ENCODE peak calls at places on chromosomes 5 and 9, in eight cellular contexts. One of them, this sample, is unnamed.

GRCh38 chr5:126499742-126500396 is 76.7 kb downstream of the GRAMD2B start:
- DNase-seq in SK-N-SH: peak; percentile 14
- DNase-seq in GM23338: peak; percentile 88
- DNase-seq in GM12878: no peak
- DNase-seq in mesendoderm: peak; percentile 65
- DNase-seq in fibroblast of lung: peak; percentile 14
- DNase-seq in PC-3: peak; percentile 36
- DNase-seq in PC-9: no peak
- DNase-seq in this sample: peak; percentile 61

GRCh38 chr5:56037531-56038010 is 42.8 kb upstream of the IL6ST start:
- DNase-seq in PC-3: no peak
- DNase-seq in GM23338: peak; percentile 9
- DNase-seq in PC-9: no peak
- DNase-seq in mesendoderm: no peak
- DNase-seq in fibroblast of lung: no peak
- DNase-seq in GM12878: no peak
- DNase-seq in SK-N-SH: no peak
- DNase-seq in this sample: peak; percentile 85

GRCh38 chr9:27086818-27087680 is 22.0 kb upstream of the TEK start:
- DNase-seq in fibroblast of lung: peak; percentile 66
- DNase-seq in PC-9: peak; percentile 24
- DNase-seq in mesendoderm: no peak
- DNase-seq in GM12878: no peak
- DNase-seq in PC-3: peak; percentile 7
- DNase-seq in SK-N-SH: no peak
- DNase-seq in GM23338: no peak
- DNase-seq in this sample: no peak

GRCh38 chr5:6220346-6221088 is 157.8 kb downstream of the MED10 start:
- DNase-seq in SK-N-SH: no peak
- DNase-seq in PC-3: no peak
- DNase-seq in PC-9: no peak
- DNase-seq in GM23338: no peak
- DNase-seq in mesendoderm: no peak
- DNase-seq in GM12878: no peak
- DNase-seq in fibroblast of lung: no peak
- DNase-seq in this sample: no peak

GRCh38 chr5:107470007-107470582 is 200.6 kb downstream of the EFNA5 start:
- DNase-seq in fibroblast of lung: no peak
- DNase-seq in GM23338: no peak
- DNase-seq in PC-3: peak; percentile 55
- DNase-seq in mesendoderm: no peak
- DNase-seq in PC-9: no peak
- DNase-seq in SK-N-SH: no peak
- DNase-seq in GM12878: no peak
- DNase-seq in this sample: no peak

GRCh38 chr5:119913425-119913824 is 284.1 kb downstream of the FAM170A start:
- DNase-seq in mesendoderm: peak; percentile 24
- DNase-seq in SK-N-SH: no peak
- DNase-seq in PC-3: no peak
- DNase-seq in PC-9: no peak
- DNase-seq in GM12878: no peak
- DNase-seq in GM23338: peak; percentile 13
- DNase-seq in fibroblast of lung: no peak
- DNase-seq in this sample: no peak

GRCh38 chr9:85142461-85143401 is 473.2 kb downstream of the NTRK2 start:
- DNase-seq in fibroblast of lung: peak; percentile 2
- DNase-seq in mesendoderm: peak; percentile 60
- DNase-seq in GM23338: peak; percentile 58
- DNase-seq in GM12878: peak; percentile 16
- DNase-seq in PC-9: no peak
- DNase-seq in PC-3: peak; percentile 8
- DNase-seq in SK-N-SH: peak; percentile 20
- DNase-seq in this sample: peak; percentile 55

GRCh38 chr5:180689071-180689694 is 39.8 kb upstream of the FLT4 start:
- DNase-seq in PC-9: no peak
- DNase-seq in GM12878: no peak
- DNase-seq in PC-3: no peak
- DNase-seq in fibroblast of lung: no peak
- DNase-seq in SK-N-SH: no peak
- DNase-seq in mesendoderm: peak; percentile 14
- DNase-seq in GM23338: no peak
- DNase-seq in this sample: no peak

GRCh38 chr9:25602366-25603044 is 75.7 kb downstream of the TUSC1 start:
- DNase-seq in GM23338: peak; percentile 37
- DNase-seq in mesendoderm: peak; percentile 79
- DNase-seq in GM12878: no peak
- DNase-seq in SK-N-SH: no peak
- DNase-seq in fibroblast of lung: no peak
- DNase-seq in PC-3: peak; percentile 53
- DNase-seq in PC-9: no peak
- DNase-seq in this sample: no peak

GRCh38 chr9:123395276-123396006 is 39.4 kb downstream of the CRB2 start:
- DNase-seq in GM23338: no peak
- DNase-seq in mesendoderm: peak; percentile 86
- DNase-seq in SK-N-SH: peak; percentile 74
- DNase-seq in GM12878: no peak
- DNase-seq in PC-9: no peak
- DNase-seq in PC-3: no peak
- DNase-seq in fibroblast of lung: no peak
- DNase-seq in this sample: no peak

GRCh38 chr9:8674550-8674949 is 875.0 kb upstream of the DMAC1 start:
- DNase-seq in fibroblast of lung: no peak
- DNase-seq in mesendoderm: no peak
- DNase-seq in GM12878: no peak
- DNase-seq in PC-9: no peak
- DNase-seq in SK-N-SH: no peak
- DNase-seq in PC-3: no peak
- DNase-seq in GM23338: no peak
- DNase-seq in this sample: no peak

GRCh38 chr9:108040783-108041182 is 551.2 kb upstream of the KLF4 start:
- DNase-seq in fibroblast of lung: peak; percentile 22
- DNase-seq in SK-N-SH: no peak
- DNase-seq in GM12878: no peak
- DNase-seq in PC-3: peak; percentile 64
- DNase-seq in mesendoderm: no peak
- DNase-seq in PC-9: peak; percentile 39
- DNase-seq in GM23338: no peak
- DNase-seq in this sample: no peak

GRCh38 chr5:83450840-83451239 is 20.7 kb upstream of the VCAN start:
- DNase-seq in PC-9: no peak
- DNase-seq in GM12878: no peak
- DNase-seq in GM23338: no peak
- DNase-seq in mesendoderm: no peak
- DNase-seq in fibroblast of lung: no peak
- DNase-seq in SK-N-SH: no peak
- DNase-seq in PC-3: peak; percentile 47
- DNase-seq in this sample: no peak

GRCh38 chr5:17105744-17106450 is 111.5 kb upstream of the BASP1 start:
- DNase-seq in GM23338: no peak
- DNase-seq in PC-3: peak; percentile 46
- DNase-seq in SK-N-SH: no peak
- DNase-seq in PC-9: no peak
- DNase-seq in GM12878: no peak
- DNase-seq in fibroblast of lung: peak; percentile 76
- DNase-seq in mesendoderm: no peak
- DNase-seq in this sample: no peak

GRCh38 chr9:33517373-33517772 is 6.7 kb upstream of the ANKRD18B start:
- DNase-seq in PC-9: peak; percentile 2
- DNase-seq in GM12878: no peak
- DNase-seq in SK-N-SH: peak; percentile 52
- DNase-seq in PC-3: peak; percentile 57
- DNase-seq in GM23338: peak; percentile 34
- DNase-seq in mesendoderm: peak; percentile 29
- DNase-seq in fibroblast of lung: peak; percentile 66
- DNase-seq in this sample: peak; percentile 54

GRCh38 chr5:56190500-56190899 is 42.6 kb downstream of the ANKRD55 start:
- DNase-seq in fibroblast of lung: peak; percentile 76
- DNase-seq in mesendoderm: no peak
- DNase-seq in GM12878: no peak
- DNase-seq in SK-N-SH: no peak
- DNase-seq in GM23338: no peak
- DNase-seq in PC-9: no peak
- DNase-seq in PC-3: peak; percentile 64
- DNase-seq in this sample: no peak

GRCh38 chr9:75142208-75142607 is 53.9 kb downstream of the OSTF1 start:
- DNase-seq in fibroblast of lung: no peak
- DNase-seq in SK-N-SH: no peak
- DNase-seq in PC-3: no peak
- DNase-seq in GM12878: no peak
- DNase-seq in PC-9: no peak
- DNase-seq in GM23338: no peak
- DNase-seq in mesendoderm: no peak
- DNase-seq in this sample: peak; percentile 36

GRCh38 chr9:75134495-75134894 is 46.2 kb downstream of the OSTF1 start:
- DNase-seq in PC-3: no peak
- DNase-seq in SK-N-SH: no peak
- DNase-seq in fibroblast of lung: no peak
- DNase-seq in PC-9: no peak
- DNase-seq in GM23338: peak; percentile 30
- DNase-seq in mesendoderm: peak; percentile 8
- DNase-seq in GM12878: no peak
- DNase-seq in this sample: no peak

GRCh38 chr9:75140261-75140660 is 51.9 kb downstream of the OSTF1 start:
- DNase-seq in PC-3: no peak
- DNase-seq in GM23338: no peak
- DNase-seq in PC-9: no peak
- DNase-seq in GM12878: no peak
- DNase-seq in fibroblast of lung: no peak
- DNase-seq in mesendoderm: no peak
- DNase-seq in SK-N-SH: no peak
- DNase-seq in this sample: no peak

GRCh38 chr9:75139201-75139600 is 50.9 kb downstream of the OSTF1 start:
- DNase-seq in GM12878: no peak
- DNase-seq in PC-3: no peak
- DNase-seq in SK-N-SH: no peak
- DNase-seq in mesendoderm: no peak
- DNase-seq in PC-9: no peak
- DNase-seq in GM23338: no peak
- DNase-seq in fibroblast of lung: no peak
- DNase-seq in this sample: no peak

DNA sequence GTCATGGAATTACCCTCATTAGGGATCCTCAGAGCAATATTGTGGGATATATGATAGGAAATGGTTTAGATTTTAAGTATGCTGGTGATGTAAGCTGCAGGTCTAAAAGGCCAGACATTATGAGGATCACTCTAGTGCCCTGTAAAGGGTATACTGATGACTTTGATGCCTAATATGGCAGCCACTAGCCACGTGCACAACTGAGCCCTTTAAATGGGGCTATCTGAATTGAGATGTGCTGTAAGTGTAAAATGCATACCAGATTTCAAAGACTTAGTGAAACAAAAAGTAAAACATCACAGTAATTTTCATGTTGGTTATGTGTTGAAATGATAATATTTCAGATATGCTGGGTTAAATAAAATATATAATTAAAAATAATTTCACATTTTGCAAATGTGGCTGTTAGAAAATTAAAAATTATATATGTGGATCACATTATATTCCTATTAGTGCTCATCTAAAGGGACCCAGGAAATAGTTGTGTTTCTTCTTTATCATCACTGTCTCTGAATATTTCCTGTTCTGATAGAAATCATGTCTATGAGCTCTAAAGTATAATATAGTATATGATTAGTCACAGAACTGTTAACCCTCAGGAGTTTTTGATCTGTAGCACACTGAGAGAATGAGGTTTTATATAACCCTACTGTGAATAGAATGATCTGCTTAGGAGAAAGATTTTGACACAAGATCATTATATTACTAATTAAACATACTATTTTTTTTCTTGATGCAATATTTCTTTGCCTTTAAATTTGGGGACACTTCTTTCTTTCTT is 50.1 kb downstream of the OSTF1 start:
- DNase-seq in PC-3: no peak
- DNase-seq in GM23338: no peak
- DNase-seq in PC-9: no peak
- DNase-seq in GM12878: no peak
- DNase-seq in mesendoderm: no peak
- DNase-seq in SK-N-SH: no peak
- DNase-seq in fibroblast of lung: no peak
- DNase-seq in this sample: no peak
- H3K36me3 ChIP-seq in PC-3: no peaks in the 10 kb centered on the region
- H3K36me3 ChIP-seq in GM23338: no peaks in the 10 kb centered on the region
- H3K36me3 ChIP-seq in PC-9: peaks cover under 1% of the 10 kb centered on the region
- H3K36me3 ChIP-seq in GM12878: peaks cover 4% of the 10 kb centered on the region
- H3K36me3 ChIP-seq in mesendoderm: no peaks in the 10 kb centered on the region
- H3K36me3 ChIP-seq in SK-N-SH: no peaks in the 10 kb centered on the region
- H3K36me3 ChIP-seq in fibroblast of lung: peaks cover 4% of the 10 kb centered on the region
- H3K36me3 ChIP-seq in this sample: peaks cover under 1% of the 10 kb centered on the region

GRCh38 chr9:136329636-136330405 is 2.5 kb downstream of the GPSM1 start:
- DNase-seq in mesendoderm: no peak
- DNase-seq in SK-N-SH: no peak
- DNase-seq in PC-3: no peak
- DNase-seq in GM23338: no peak
- DNase-seq in GM12878: no peak
- DNase-seq in fibroblast of lung: no peak
- DNase-seq in PC-9: no peak
- DNase-seq in this sample: no peak
- H3K79me2 ChIP-seq in mesendoderm: peaks cover 2% of the 10 kb centered on the region
- H3K79me2 ChIP-seq in SK-N-SH: peaks cover 52% of the 10 kb centered on the region
- H3K79me2 ChIP-seq in PC-3: peaks cover 30% of the 10 kb centered on the region
- H3K79me2 ChIP-seq in GM23338: no peaks in the 10 kb centered on the region
- H3K79me2 ChIP-seq in GM12878: no peaks in the 10 kb centered on the region
- H3K79me2 ChIP-seq in fibroblast of lung: peaks cover 64% of the 10 kb centered on the region
- H3K79me2 ChIP-seq in PC-9: no peaks in the 10 kb centered on the region
- H3K79me2 ChIP-seq in this sample: no peaks in the 10 kb centered on the region

DNA sequence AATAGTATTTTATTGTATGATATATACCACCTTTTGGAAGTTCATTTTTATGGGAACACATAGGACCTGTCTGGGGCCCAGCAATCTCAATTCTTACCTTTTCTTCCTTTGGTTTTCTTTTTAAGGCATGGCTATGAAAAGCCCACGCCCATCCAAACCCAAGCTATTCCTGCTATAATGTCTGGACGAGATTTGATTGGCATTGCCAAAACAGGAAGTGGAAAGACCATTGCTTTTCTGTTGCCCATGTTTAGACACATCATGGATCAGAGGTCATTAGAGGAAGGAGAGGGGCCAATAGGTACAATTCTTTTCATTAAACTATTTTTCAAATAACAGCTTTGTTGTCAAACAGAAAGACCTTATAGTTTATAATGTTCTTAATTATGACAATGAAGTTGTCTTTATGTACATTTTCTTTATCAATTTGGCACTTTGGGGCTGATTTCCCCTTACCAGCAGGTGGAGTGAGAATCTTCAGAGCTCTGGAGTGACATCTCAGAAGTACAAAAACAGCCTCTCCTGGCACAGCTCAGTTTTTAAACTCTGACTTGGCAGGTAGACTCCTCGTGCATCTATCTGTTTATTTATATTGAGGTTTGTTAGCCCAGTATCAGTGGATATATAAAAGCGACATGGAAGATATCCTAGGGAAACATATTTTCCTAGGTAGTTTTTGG is 25.8 kb downstream of the DDX46 start:
- DNase-seq in mesendoderm: no peak
- DNase-seq in GM12878: no peak
- DNase-seq in PC-9: no peak
- DNase-seq in GM23338: no peak
- DNase-seq in SK-N-SH: no peak
- DNase-seq in fibroblast of lung: peak; percentile 9
- DNase-seq in PC-3: no peak
- DNase-seq in this sample: no peak
- H3K36me3 ChIP-seq in mesendoderm: peaks cover 6% of the 10 kb centered on the region
- H3K36me3 ChIP-seq in GM12878: no peaks in the 10 kb centered on the region
- H3K36me3 ChIP-seq in PC-9: peaks cover 36% of the 10 kb centered on the region
- H3K36me3 ChIP-seq in GM23338: peaks cover 69% of the 10 kb centered on the region
- H3K36me3 ChIP-seq in SK-N-SH: peaks cover 59% of the 10 kb centered on the region
- H3K36me3 ChIP-seq in fibroblast of lung: peaks cover 4% of the 10 kb centered on the region
- H3K36me3 ChIP-seq in PC-3: peaks cover 24% of the 10 kb centered on the region
- H3K36me3 ChIP-seq in this sample: peaks cover 20% of the 10 kb centered on the region

GRCh38 chr9:135010921-135011320 is 76.5 kb upstream of the OLFM1 start:
- DNase-seq in fibroblast of lung: no peak
- DNase-seq in mesendoderm: no peak
- DNase-seq in GM23338: no peak
- DNase-seq in GM12878: no peak
- DNase-seq in PC-3: no peak
- DNase-seq in PC-9: no peak
- DNase-seq in SK-N-SH: no peak
- DNase-seq in this sample: no peak
- H3K79me2 ChIP-seq in fibroblast of lung: no peaks in the 10 kb centered on the region
- H3K79me2 ChIP-seq in mesendoderm: no peaks in the 10 kb centered on the region
- H3K79me2 ChIP-seq in GM23338: no peaks in the 10 kb centered on the region
- H3K79me2 ChIP-seq in GM12878: no peaks in the 10 kb centered on the region
- H3K79me2 ChIP-seq in PC-3: no peaks in the 10 kb centered on the region
- H3K79me2 ChIP-seq in PC-9: no peaks in the 10 kb centered on the region
- H3K79me2 ChIP-seq in SK-N-SH: no peaks in the 10 kb centered on the region
- H3K79me2 ChIP-seq in this sample: no peaks in the 10 kb centered on the region

This sample was measured in MM.1S.